ENCODE peak calls at places on chromosomes 1 and 21, in eight cellular contexts. W is choroid plexus epithelial cell; S is non-pigmented ciliary epithelial cell; N is progenitor cell of endocrine pancreas; G is head of caudate nucleus; V is ELR; T is NCI-H2171; I is stimulated activated CD4-positive, alpha-beta T cell treated with anti-CD3 and anti-CD28 coated beads, Interleukin-2, amount 100 ng/mL, for 48 hours. H is an unnamed sample.

GRCh38 chr1:57848406-57848805 is 424.5 kb upstream of the DAB1 start:
- DNase-seq in S (peak), G (no peak), W (peak), N (no peak), T (no peak), I (no peak), V (no peak), H (no peak)

GRCh38 chr1:214280386-214281029 is 451 bp upstream of the SMYD2 start:
- DNase-seq in N (no peak), S (no peak), W (peak), V (peak), T (no peak), I (no peak), G (no peak), H (peak)

GRCh38 chr1:234977891-234978396 is 150.7 kb downstream of the TOMM20 start:
- DNase-seq in T (peak), N (no peak), G (no peak), I (no peak), W (no peak), S (no peak), V (no peak), H (no peak)

GRCh38 chr1:1535989-1536937 is 4.2 kb downstream of the TMEM240 start:
- DNase-seq in G (peak), I (no peak), W (no peak), N (no peak), V (no peak), S (no peak), T (no peak), H (no peak)

GRCh38 chr1:237042892-237043576 is 1.1 kb downstream of the RYR2 start:
- DNase-seq in S (no peak), W (no peak), T (peak), V (no peak), I (no peak), G (peak), N (peak), H (no peak)

GRCh38 chr1:66535149-66535548 is 1.2 kb downstream of the SGIP1 start:
- DNase-seq in S (no peak), T (no peak), N (no peak), G (no peak), W (no peak), I (no peak), V (no peak), H (no peak)

GRCh38 chr1:227758366-227758765 is 23.1 kb downstream of the SNAP47 start:
- DNase-seq in I (no peak), G (peak), W (peak), T (no peak), N (no peak), V (no peak), S (no peak), H (no peak)

GRCh38 chr1:236066828-236067386 is 2.0 kb upstream of the NID1 start:
- DNase-seq in T (no peak), G (peak), N (no peak), S (no peak), W (no peak), I (peak), V (no peak), H (peak)

GRCh38 chr21:43196789-43197188 is 28.0 kb downstream of the CRYAA start:
- DNase-seq in S (no peak), G (no peak), V (no peak), T (peak), W (peak), N (peak), I (no peak), H (peak)

GRCh38 chr1:108878678-108879077 is 1.9 kb downstream of the GPSM2 start:
- DNase-seq in W (no peak), S (no peak), V (no peak), N (no peak), T (no peak), I (no peak), G (no peak), H (no peak)

GRCh38 chr1:180571832-180572636 is 13.3 kb downstream of the OVAAL start:
- DNase-seq in T (no peak), W (no peak), S (no peak), V (peak), I (peak), N (no peak), G (no peak), H (no peak)

GRCh38 chr1:57089855-57090254 is 124.0 kb upstream of the C8B start:
- DNase-seq in I (no peak), N (no peak), V (no peak), S (no peak), G (no peak), W (no peak), T (no peak), H (no peak)

GRCh38 chr21:35336534-35336933 is 287.4 kb upstream of the RUNX1 start:
- DNase-seq in I (no peak), W (no peak), G (no peak), N (no peak), T (no peak), S (no peak), V (no peak), H (peak)

GRCh38 chr1:165795894-165796293 is 27.2 kb upstream of the TMCO1 start:
- DNase-seq in I (no peak), N (no peak), G (no peak), T (no peak), S (no peak), W (no peak), V (no peak), H (no peak)

GRCh38 chr1:9145021-9145668 is 16.2 kb upstream of the GPR157 start:
- DNase-seq in G (no peak), T (no peak), W (peak), V (peak), N (no peak), S (no peak), I (peak), H (peak)

GRCh38 chr1:107536266-107536665 is 395.4 kb downstream of the NTNG1 start:
- DNase-seq in N (no peak), V (no peak), G (no peak), S (no peak), W (no peak), T (no peak), I (no peak), H (no peak)

GRCh38 chr1:207335695-207336363 is 14.4 kb downstream of the CD55 start:
- DNase-seq in W (no peak), T (no peak), S (no peak), I (no peak), N (no peak), V (peak), G (peak), H (peak)

GRCh38 chr1:229608590-229608989 is 17.3 kb downstream of the TAF5L start:
- DNase-seq in T (no peak), V (no peak), S (no peak), N (no peak), I (no peak), W (no peak), G (no peak), H (no peak)

GRCh38 chr1:176557543-176558258 is 94.7 kb downstream of the PAPPA2 start:
- DNase-seq in T (no peak), G (no peak), W (no peak), V (no peak), N (no peak), I (no peak), S (no peak), H (no peak)

GRCh38 chr1:67097305-67097704 is 37.5 kb downstream of the C1orf141 start:
- DNase-seq in G (no peak), T (no peak), S (no peak), V (no peak), W (no peak), I (no peak), N (no peak), H (no peak)

GRCh38 chr1:50873458-50874187 is 86.4 kb downstream of the FAF1 start:
- DNase-seq in G (peak), N (peak), T (peak), V (peak), I (peak), W (peak), S (peak), H (peak)

GRCh38 chr1:11432526-11432925 is 46.4 kb upstream of the DISP3 start:
- DNase-seq in I (no peak), S (no peak), V (no peak), G (no peak), T (no peak), N (no peak), W (no peak), H (no peak)

GRCh38 chr1:156795787-156796186 is 20.9 kb downstream of the SH2D2A start:
- DNase-seq in T (no peak), S (no peak), G (peak), V (no peak), W (no peak), I (no peak), N (no peak), H (no peak)

GRCh38 chr1:43912607-43913006 is 21.0 kb upstream of the ARTN start:
- DNase-seq in S (peak), N (no peak), T (no peak), G (no peak), V (no peak), I (no peak), W (peak), H (peak)

GRCh38 chr1:241985787-241986186 is 13.1 kb downstream of the MAP1LC3C start:
- DNase-seq in N (no peak), I (peak), V (peak), G (no peak), S (no peak), W (peak), T (no peak), H (peak)